ENCODE peak calls at places on chromosomes 5 and 9, in seven cellular contexts. E is HCT116, U is GM12878, T is SK-N-SH, G is H1, N is HepG2, P is K562. M is an unnamed sample.

GRCh38 chr9:127567898-127568617 is 44.0 kb upstream of the STXBP1 start:
- DNase-seq in E (no peak), U (no peak), T (peak; percentile 68), G (no peak), N (no peak), P (peak; percentile 61), M (no peak)

GRCh38 chr5:146238973-146239372 is 35.6 kb downstream of the RBM27 start:
- DNase-seq in E (no peak), U (no peak), T (no peak), G (no peak), N (no peak), P (no peak), M (no peak)

GRCh38 chr5:17441351-17441750 is 56.7 kb upstream of the TAF11L2 start:
- DNase-seq in E (no peak), U (no peak), T (no peak), G (no peak), N (no peak), P (no peak), M (no peak)

GRCh38 chr5:35089688-35090314 is 42.1 kb upstream of the AGXT2 start:
- DNase-seq in E (peak; percentile 21), U (peak; percentile 28), T (peak; percentile 48), G (peak; percentile 29), N (peak; percentile 64), P (peak; percentile 53), M (peak; percentile 44)

GRCh38 chr5:39580702-39581498 is 156.1 kb upstream of the DAB2 start:
- DNase-seq in E (no peak), U (no peak), T (no peak), G (no peak), N (no peak), P (no peak), M (no peak)

GRCh38 chr5:64165500-64166200 is at the start of gene RNF180:
- DNase-seq in E (no peak), U (no peak), T (peak; percentile 65), G (no peak), N (no peak), P (no peak), M (no peak)

GRCh38 chr5:42924686-42925085 is 113.0 kb upstream of the SELENOP start:
- DNase-seq in E (no peak), U (no peak), T (no peak), G (no peak), N (no peak), P (no peak), M (no peak)

GRCh38 chr5:95446009-95446408 is 54.8 kb downstream of the FAM81B start:
- DNase-seq in E (peak; percentile 10), U (no peak), T (no peak), G (no peak), N (no peak), P (no peak), M (no peak)

GRCh38 chr9:18601956-18602355 is 128.0 kb downstream of the ADAMTSL1 start:
- DNase-seq in E (no peak), U (no peak), T (no peak), G (no peak), N (no peak), P (no peak), M (no peak)

GRCh38 chr5:10420926-10421325 is 20.8 kb upstream of the ROPN1L start:
- DNase-seq in E (no peak), U (no peak), T (no peak), G (no peak), N (no peak), P (no peak), M (no peak)

GRCh38 chr9:112867275-112867991 is 23.2 kb downstream of the SLC46A2 start:
- DNase-seq in E (peak; percentile 75), U (no peak), T (no peak), G (no peak), N (peak; percentile 45), P (peak; percentile 68), M (no peak)

GRCh38 chr9:80553986-80554715 is 982.4 kb downstream of the TLE4 start:
- DNase-seq in E (no peak), U (no peak), T (no peak), G (no peak), N (no peak), P (no peak), M (no peak)

GRCh38 chr9:36461341-36461740 is 61.3 kb upstream of the RNF38 start:
- DNase-seq in E (no peak), U (no peak), T (no peak), G (no peak), N (no peak), P (no peak), M (no peak)

GRCh38 chr5:97840643-97841042 is 657.6 kb upstream of the RIOK2 start:
- DNase-seq in E (no peak), U (no peak), T (no peak), G (no peak), N (no peak), P (no peak), M (no peak)

GRCh38 chr5:64181440-64181839 is 15.8 kb downstream of the RNF180 start:
- DNase-seq in E (no peak), U (no peak), T (no peak), G (no peak), N (no peak), P (no peak), M (no peak)

GRCh38 chr9:98627291-98627690 is 81.4 kb downstream of the GABBR2 start:
- DNase-seq in E (no peak), U (no peak), T (no peak), G (no peak), N (no peak), P (no peak), M (no peak)

GRCh38 chr5:124839371-124839998 is 93.0 kb upstream of the ZNF608 start:
- DNase-seq in E (no peak), U (no peak), T (no peak), G (no peak), N (no peak), P (no peak), M (no peak)

GRCh38 chr5:67140413-67140812 is 56.2 kb downstream of the CD180 start:
- DNase-seq in E (no peak), U (no peak), T (no peak), G (no peak), N (no peak), P (no peak), M (no peak)

GRCh38 chr5:142422426-142422825 is 97.6 kb upstream of the SPRY4 start:
- DNase-seq in E (no peak), U (no peak), T (no peak), G (no peak), N (no peak), P (no peak), M (no peak)

GRCh38 chr9:93656426-93657222 is 80.2 kb downstream of the PHF2 start:
- DNase-seq in E (no peak), U (no peak), T (no peak), G (no peak), N (no peak), P (no peak), M (no peak)

GRCh38 chr5:139655727-139656271 is 7.7 kb downstream of the CXXC5 start:
- DNase-seq in E (no peak), U (no peak), T (peak; percentile 54), G (no peak), N (peak; percentile 76), P (no peak), M (no peak)

DNA sequence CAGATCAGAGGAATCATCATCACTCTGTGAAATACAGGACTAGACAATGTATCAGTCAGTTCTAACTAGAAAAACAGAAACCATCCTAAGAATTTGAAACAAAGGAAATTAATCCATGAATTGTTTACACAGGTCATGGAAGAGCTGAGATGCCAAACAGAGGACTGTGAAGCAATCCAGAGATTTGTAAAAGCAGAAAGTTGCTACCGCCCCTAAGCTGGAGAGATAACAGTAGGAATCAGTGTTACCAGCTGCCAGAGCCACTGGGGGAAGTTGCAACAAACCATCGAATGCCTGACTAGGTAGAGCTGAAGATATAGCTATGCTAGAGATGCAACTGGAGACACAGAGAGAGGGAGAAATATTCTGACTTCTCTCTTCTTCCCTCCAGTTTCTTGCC is 10.4 kb upstream of the MIER3 start:
- DNase-seq in E (no peak), U (no peak), T (peak; percentile 39), G (no peak), N (peak; percentile 66), P (no peak), M (no peak)
- TF ChIP-seq YY1 in E (no peak), U (no peak), T (no peak), G (no peak), N (no peak), P (no peak), M (no peak)

GRCh38 chr5:179113945-179114641 is 53.9 kb downstream of the ZNF354C start:
- DNase-seq in E (no peak), U (no peak), T (no peak), G (no peak), N (no peak), P (no peak), M (no peak)
- TF ChIP-seq YY1 in E (no peak), U (no peak), T (no peak), G (no peak), N (no peak), P (no peak), M (no peak)

GRCh38 chr9:135561391-135562234 is at the start of gene PAEP:
- DNase-seq in E (no peak), U (no peak), T (no peak), G (no peak), N (peak; percentile 56), P (peak; percentile 30), M (no peak)

GRCh38 chr9:135562235-135562745 is 734 bp downstream of the PAEP start:
- DNase-seq in E (no peak), U (no peak), T (no peak), G (no peak), N (no peak), P (no peak), M (no peak)

GRCh38 chr9:135563039-135563476 is 1.5 kb downstream of the PAEP start:
- DNase-seq in E (no peak), U (no peak), T (no peak), G (no peak), N (no peak), P (no peak), M (no peak)

GRCh38 chr9:135555910-135556309 is 5.6 kb upstream of the PAEP start:
- DNase-seq in E (no peak), U (no peak), T (no peak), G (no peak), N (no peak), P (no peak), M (no peak)

DNA sequence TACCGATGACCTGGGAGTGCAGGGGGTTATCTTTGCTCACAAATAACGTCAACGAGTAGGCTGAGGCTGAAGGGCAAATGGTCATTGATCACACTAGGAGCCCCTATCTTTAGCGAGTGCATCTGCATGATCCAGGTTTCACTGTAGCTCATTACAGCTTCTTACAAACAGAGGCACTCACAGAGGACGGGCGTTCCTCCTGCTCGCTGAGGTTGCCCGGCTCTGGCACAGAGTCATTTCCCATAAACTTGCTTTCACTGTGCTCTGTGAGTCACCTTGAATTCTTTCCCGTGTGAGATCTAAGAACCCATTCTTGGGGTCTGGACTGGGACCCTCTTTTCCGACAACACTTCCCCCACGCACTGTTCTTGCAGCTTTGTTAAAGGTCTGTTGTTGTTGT is 1.9 kb upstream of the PAEP start:
- DNase-seq in E (no peak), U (no peak), T (no peak), G (no peak), N (no peak), P (no peak), M (no peak)
- TF ChIP-seq YY1 in E (no peak), U (no peak), T (no peak), G (no peak), N (no peak), P (no peak), M (no peak)

DNA sequence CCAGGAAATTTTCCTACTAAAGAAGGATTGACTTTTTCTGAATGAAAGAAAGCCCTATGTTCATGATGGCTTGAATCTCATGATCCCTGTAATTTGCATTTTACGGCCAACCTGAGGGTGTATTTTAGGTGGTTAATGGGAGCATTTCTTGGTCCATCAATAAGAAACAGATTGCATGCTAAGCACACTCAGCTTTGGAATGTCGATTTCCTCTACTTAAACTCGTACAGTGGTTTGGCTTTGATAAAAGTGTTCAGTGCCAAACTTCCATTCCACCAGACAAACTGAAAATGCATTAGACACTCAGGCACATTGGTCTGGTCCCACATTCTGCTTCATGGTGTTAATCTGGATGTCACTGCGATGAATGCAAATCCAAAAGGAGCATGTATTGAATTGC is 77.0 kb downstream of the VCAN start:
- DNase-seq in E (no peak), U (no peak), T (no peak), G (no peak), N (no peak), P (no peak), M (no peak)
- TF ChIP-seq YY1 in E (no peak), U (no peak), T (no peak), G (no peak), N (no peak), P (no peak), M (no peak)